ENCODE peak calls at places on chromosomes 13 and 19, in seven cellular contexts. One of them, this sample, is unnamed.

GRCh38 chr13:90293793-90294361 is 1053.6 kb upstream of the MIR17HG start:
- DNase-seq in fibroblast of lung: peak; percentile 5
- DNase-seq in NCI-H510A: no peak
- DNase-seq in occipital lobe: no peak
- DNase-seq in transverse colon: no peak
- DNase-seq in non-pigmented ciliary epithelial cell: no peak
- DNase-seq in foreskin fibroblast: no peak
- DNase-seq in this sample: no peak

GRCh38 chr13:100658363-100658762 is 16.2 kb downstream of the TMTC4 start:
- DNase-seq in fibroblast of lung: no peak
- DNase-seq in NCI-H510A: no peak
- DNase-seq in occipital lobe: no peak
- DNase-seq in transverse colon: no peak
- DNase-seq in non-pigmented ciliary epithelial cell: no peak
- DNase-seq in foreskin fibroblast: no peak
- DNase-seq in this sample: no peak

GRCh38 chr19:22628401-22628800 is 5.7 kb upstream of the ZNF492 start:
- DNase-seq in fibroblast of lung: no peak
- DNase-seq in NCI-H510A: no peak
- DNase-seq in occipital lobe: no peak
- DNase-seq in transverse colon: no peak
- DNase-seq in non-pigmented ciliary epithelial cell: no peak
- DNase-seq in foreskin fibroblast: no peak
- DNase-seq in this sample: no peak

GRCh38 chr19:19742773-19743172 is 9.9 kb upstream of the ZNF14 start:
- DNase-seq in fibroblast of lung: no peak
- DNase-seq in NCI-H510A: no peak
- DNase-seq in occipital lobe: no peak
- DNase-seq in transverse colon: no peak
- DNase-seq in non-pigmented ciliary epithelial cell: no peak
- DNase-seq in foreskin fibroblast: no peak
- DNase-seq in this sample: no peak

GRCh38 chr19:3607398-3608078 is 863 bp upstream of the TBXA2R start:
- DNase-seq in fibroblast of lung: peak; percentile 53
- DNase-seq in NCI-H510A: no peak
- DNase-seq in occipital lobe: no peak
- DNase-seq in transverse colon: no peak
- DNase-seq in non-pigmented ciliary epithelial cell: no peak
- DNase-seq in foreskin fibroblast: no peak
- DNase-seq in this sample: no peak

GRCh38 chr13:82569581-82569980 is 1312.7 kb downstream of the SLITRK1 start:
- DNase-seq in fibroblast of lung: peak; percentile 14
- DNase-seq in NCI-H510A: no peak
- DNase-seq in occipital lobe: no peak
- DNase-seq in transverse colon: no peak
- DNase-seq in non-pigmented ciliary epithelial cell: peak; percentile 1
- DNase-seq in foreskin fibroblast: no peak
- DNase-seq in this sample: no peak

GRCh38 chr19:33781996-33782395 is 14.7 kb upstream of the KCTD15 start:
- DNase-seq in fibroblast of lung: peak; percentile 46
- DNase-seq in NCI-H510A: no peak
- DNase-seq in occipital lobe: no peak
- DNase-seq in transverse colon: no peak
- DNase-seq in non-pigmented ciliary epithelial cell: no peak
- DNase-seq in foreskin fibroblast: no peak
- DNase-seq in this sample: no peak

GRCh38 chr13:45851171-45851889 is at the start of gene SIAH3:
- DNase-seq in fibroblast of lung: peak; percentile 40
- DNase-seq in NCI-H510A: no peak
- DNase-seq in occipital lobe: peak; percentile 50
- DNase-seq in transverse colon: no peak
- DNase-seq in non-pigmented ciliary epithelial cell: peak; percentile 13
- DNase-seq in foreskin fibroblast: no peak
- DNase-seq in this sample: no peak

GRCh38 chr19:2213799-2214198 is 22.3 kb downstream of the PLEKHJ1 start:
- DNase-seq in fibroblast of lung: no peak
- DNase-seq in NCI-H510A: peak; percentile 42
- DNase-seq in occipital lobe: peak; percentile 31
- DNase-seq in transverse colon: no peak
- DNase-seq in non-pigmented ciliary epithelial cell: no peak
- DNase-seq in foreskin fibroblast: no peak
- DNase-seq in this sample: no peak

GRCh38 chr13:110323986-110324749 is 17.1 kb downstream of the COL4A2 start:
- DNase-seq in fibroblast of lung: no peak
- DNase-seq in NCI-H510A: no peak
- DNase-seq in occipital lobe: no peak
- DNase-seq in transverse colon: no peak
- DNase-seq in non-pigmented ciliary epithelial cell: no peak
- DNase-seq in foreskin fibroblast: no peak
- DNase-seq in this sample: no peak

GRCh38 chr13:98856983-98857382 is 104.5 kb upstream of the SLC15A1 start:
- DNase-seq in fibroblast of lung: no peak
- DNase-seq in NCI-H510A: no peak
- DNase-seq in occipital lobe: peak; percentile 33
- DNase-seq in transverse colon: peak; percentile 62
- DNase-seq in non-pigmented ciliary epithelial cell: no peak
- DNase-seq in foreskin fibroblast: no peak
- DNase-seq in this sample: no peak

GRCh38 chr19:17743874-17744273 is 7.4 kb upstream of the FCHO1 start:
- DNase-seq in fibroblast of lung: peak; percentile 58
- DNase-seq in NCI-H510A: no peak
- DNase-seq in occipital lobe: no peak
- DNase-seq in transverse colon: no peak
- DNase-seq in non-pigmented ciliary epithelial cell: no peak
- DNase-seq in foreskin fibroblast: peak; percentile 28
- DNase-seq in this sample: no peak

GRCh38 chr19:15562861-15563260 is 52.2 kb upstream of the CYP4F8 start:
- DNase-seq in fibroblast of lung: no peak
- DNase-seq in NCI-H510A: no peak
- DNase-seq in occipital lobe: no peak
- DNase-seq in transverse colon: no peak
- DNase-seq in non-pigmented ciliary epithelial cell: no peak
- DNase-seq in foreskin fibroblast: peak; percentile 25
- DNase-seq in this sample: no peak

GRCh38 chr13:71412231-71412630 is 454.8 kb downstream of the DACH1 start:
- DNase-seq in fibroblast of lung: peak; percentile 54
- DNase-seq in NCI-H510A: no peak
- DNase-seq in occipital lobe: no peak
- DNase-seq in transverse colon: no peak
- DNase-seq in non-pigmented ciliary epithelial cell: peak; percentile 3
- DNase-seq in foreskin fibroblast: no peak
- DNase-seq in this sample: no peak

GRCh38 chr13:48446454-48446853 is 33.5 kb upstream of the LPAR6 start:
- DNase-seq in fibroblast of lung: peak; percentile 82
- DNase-seq in NCI-H510A: no peak
- DNase-seq in occipital lobe: no peak
- DNase-seq in transverse colon: no peak
- DNase-seq in non-pigmented ciliary epithelial cell: peak; percentile 45
- DNase-seq in foreskin fibroblast: peak; percentile 83
- DNase-seq in this sample: no peak

GRCh38 chr13:30647420-30647819 is 29.7 kb downstream of the USPL1 start:
- DNase-seq in fibroblast of lung: no peak
- DNase-seq in NCI-H510A: no peak
- DNase-seq in occipital lobe: no peak
- DNase-seq in transverse colon: no peak
- DNase-seq in non-pigmented ciliary epithelial cell: no peak
- DNase-seq in foreskin fibroblast: no peak
- DNase-seq in this sample: no peak

GRCh38 chr19:40284501-40285352 is at the start of gene AKT2:
- DNase-seq in fibroblast of lung: peak; percentile 62
- DNase-seq in NCI-H510A: peak; percentile 81
- DNase-seq in occipital lobe: no peak
- DNase-seq in transverse colon: no peak
- DNase-seq in non-pigmented ciliary epithelial cell: no peak
- DNase-seq in foreskin fibroblast: peak; percentile 42
- DNase-seq in this sample: peak; percentile 60

GRCh38 chr19:2164020-2164988 is 571 bp downstream of the DOT1L start:
- DNase-seq in fibroblast of lung: no peak
- DNase-seq in NCI-H510A: no peak
- DNase-seq in occipital lobe: no peak
- DNase-seq in transverse colon: no peak
- DNase-seq in non-pigmented ciliary epithelial cell: no peak
- DNase-seq in foreskin fibroblast: no peak
- DNase-seq in this sample: no peak

GRCh38 chr19:4352701-4353121 is 9.3 kb downstream of the MPND start:
- DNase-seq in fibroblast of lung: peak; percentile 50
- DNase-seq in NCI-H510A: no peak
- DNase-seq in occipital lobe: no peak
- DNase-seq in transverse colon: no peak
- DNase-seq in non-pigmented ciliary epithelial cell: no peak
- DNase-seq in foreskin fibroblast: no peak
- DNase-seq in this sample: no peak

GRCh38 chr13:59701261-59701660 is 462.5 kb downstream of the DIAPH3 start:
- DNase-seq in fibroblast of lung: no peak
- DNase-seq in NCI-H510A: no peak
- DNase-seq in occipital lobe: no peak
- DNase-seq in transverse colon: no peak
- DNase-seq in non-pigmented ciliary epithelial cell: no peak
- DNase-seq in foreskin fibroblast: no peak
- DNase-seq in this sample: no peak

GRCh38 chr19:40612831-40613668 is 11.9 kb downstream of the LTBP4 start:
- DNase-seq in fibroblast of lung: peak; percentile 41
- DNase-seq in NCI-H510A: no peak
- DNase-seq in occipital lobe: no peak
- DNase-seq in transverse colon: peak; percentile 70
- DNase-seq in non-pigmented ciliary epithelial cell: no peak
- DNase-seq in foreskin fibroblast: no peak
- DNase-seq in this sample: peak; percentile 53

GRCh38 chr19:12064266-12065099 is at the start of gene ZNF844:
- DNase-seq in fibroblast of lung: peak; percentile 85
- DNase-seq in NCI-H510A: peak; percentile 76
- DNase-seq in occipital lobe: peak; percentile 93
- DNase-seq in transverse colon: peak; percentile 98
- DNase-seq in non-pigmented ciliary epithelial cell: peak; percentile 41
- DNase-seq in foreskin fibroblast: peak; percentile 90
- DNase-seq in this sample: peak; percentile 55

GRCh38 chr13:106354961-106355360 is 180.5 kb downstream of the EFNB2 start:
- DNase-seq in fibroblast of lung: no peak
- DNase-seq in NCI-H510A: no peak
- DNase-seq in occipital lobe: no peak
- DNase-seq in transverse colon: peak; percentile 48
- DNase-seq in non-pigmented ciliary epithelial cell: no peak
- DNase-seq in foreskin fibroblast: no peak
- DNase-seq in this sample: no peak

GRCh38 chr19:35641515-35642151 is at the start of gene ETV2:
- DNase-seq in fibroblast of lung: peak; percentile 41
- DNase-seq in NCI-H510A: no peak
- DNase-seq in occipital lobe: no peak
- DNase-seq in transverse colon: peak; percentile 34
- DNase-seq in non-pigmented ciliary epithelial cell: no peak
- DNase-seq in foreskin fibroblast: no peak
- DNase-seq in this sample: peak; percentile 33

GRCh38 chr13:23159205-23159586 is 21.6 kb upstream of the SGCG start:
- DNase-seq in fibroblast of lung: peak; percentile 12
- DNase-seq in NCI-H510A: no peak
- DNase-seq in occipital lobe: no peak
- DNase-seq in transverse colon: no peak
- DNase-seq in non-pigmented ciliary epithelial cell: peak; percentile 15
- DNase-seq in foreskin fibroblast: peak; percentile 1
- DNase-seq in this sample: no peak

GRCh38 chr19:33780746-33781145 is 15.9 kb upstream of the KCTD15 start:
- DNase-seq in fibroblast of lung: peak; percentile 10
- DNase-seq in NCI-H510A: no peak
- DNase-seq in occipital lobe: no peak
- DNase-seq in transverse colon: no peak
- DNase-seq in non-pigmented ciliary epithelial cell: no peak
- DNase-seq in foreskin fibroblast: no peak
- DNase-seq in this sample: no peak

GRCh38 chr13:88097541-88097940 is 426.4 kb downstream of the SLITRK5 start:
- DNase-seq in fibroblast of lung: no peak
- DNase-seq in NCI-H510A: no peak
- DNase-seq in occipital lobe: no peak
- DNase-seq in transverse colon: no peak
- DNase-seq in non-pigmented ciliary epithelial cell: no peak
- DNase-seq in foreskin fibroblast: no peak
- DNase-seq in this sample: no peak

GRCh38 chr19:8655340-8655709 is 24.9 kb downstream of the NFILZ start:
- DNase-seq in fibroblast of lung: no peak
- DNase-seq in NCI-H510A: no peak
- DNase-seq in occipital lobe: no peak
- DNase-seq in transverse colon: no peak
- DNase-seq in non-pigmented ciliary epithelial cell: no peak
- DNase-seq in foreskin fibroblast: no peak
- DNase-seq in this sample: peak; percentile 26

GRCh38 chr19:9498183-9498902 is at the start of gene ZNF560:
- DNase-seq in fibroblast of lung: peak; percentile 21
- DNase-seq in NCI-H510A: peak; percentile 18
- DNase-seq in occipital lobe: no peak
- DNase-seq in transverse colon: no peak
- DNase-seq in non-pigmented ciliary epithelial cell: peak; percentile 8
- DNase-seq in foreskin fibroblast: peak; percentile 37
- DNase-seq in this sample: no peak

GRCh38 chr13:44394649-44395048 is 21.0 kb downstream of the SERP2 start:
- DNase-seq in fibroblast of lung: no peak
- DNase-seq in NCI-H510A: no peak
- DNase-seq in occipital lobe: no peak
- DNase-seq in transverse colon: no peak
- DNase-seq in non-pigmented ciliary epithelial cell: no peak
- DNase-seq in foreskin fibroblast: no peak
- DNase-seq in this sample: no peak